ENCODE peak calls at places on chromosomes 12 and 14, in four cellular contexts. One of them, this sample, is unnamed. For H3K27me3, the result is how much of the 10 kb centered on the place peaks cover.

GRCh38 chr12:2095878-2096277 is 43.1 kb downstream of the CACNA1C start:
- DNase-seq in HL-60: no peak
- DNase-seq in heart right ventricle: no peak
- DNase-seq in brain microvascular endothelial cell: no peak
- DNase-seq in this sample: no peak

GRCh38 chr12:117427176-117427575 is 65.8 kb upstream of the NOS1 start:
- DNase-seq in HL-60: no peak
- DNase-seq in heart right ventricle: no peak
- DNase-seq in brain microvascular endothelial cell: no peak
- DNase-seq in this sample: no peak

GRCh38 chr12:56338643-56339422 is at the start of gene IL23A:
- DNase-seq in HL-60: peak
- DNase-seq in heart right ventricle: no peak
- DNase-seq in brain microvascular endothelial cell: no peak
- DNase-seq in this sample: no peak

GRCh38 chr14:99118046-99118721 is 153.8 kb downstream of the BCL11B start:
- DNase-seq in HL-60: no peak
- DNase-seq in heart right ventricle: no peak
- DNase-seq in brain microvascular endothelial cell: no peak
- DNase-seq in this sample: no peak

GRCh38 chr14:89207925-89208328 is 209.1 kb downstream of the FOXN3 start:
- DNase-seq in HL-60: no peak
- DNase-seq in heart right ventricle: no peak
- DNase-seq in brain microvascular endothelial cell: no peak
- DNase-seq in this sample: no peak

GRCh38 chr14:21626491-21627230 is 8.1 kb downstream of the OR10G2 start:
- DNase-seq in HL-60: no peak
- DNase-seq in heart right ventricle: no peak
- DNase-seq in brain microvascular endothelial cell: peak
- DNase-seq in this sample: no peak

GRCh38 chr14:52589646-52590045 is 37.0 kb downstream of the GPR137C start:
- DNase-seq in HL-60: no peak
- DNase-seq in heart right ventricle: no peak
- DNase-seq in brain microvascular endothelial cell: no peak
- DNase-seq in this sample: no peak

GRCh38 chr12:44626883-44627282 is 249.2 kb downstream of the NELL2 start:
- DNase-seq in HL-60: no peak
- DNase-seq in heart right ventricle: no peak
- DNase-seq in brain microvascular endothelial cell: no peak
- DNase-seq in this sample: no peak

GRCh38 chr12:122506393-122506938 is 5.7 kb upstream of the ZCCHC8 start:
- DNase-seq in HL-60: no peak
- DNase-seq in heart right ventricle: no peak
- DNase-seq in brain microvascular endothelial cell: no peak
- DNase-seq in this sample: no peak

GRCh38 chr14:91420686-91421085 is 3.1 kb upstream of the CCDC88C start:
- DNase-seq in HL-60: no peak
- DNase-seq in heart right ventricle: no peak
- DNase-seq in brain microvascular endothelial cell: no peak
- DNase-seq in this sample: no peak

GRCh38 chr12:119676573-119676972 is 8.6 kb downstream of the PRKAB1 start:
- DNase-seq in HL-60: no peak
- DNase-seq in heart right ventricle: no peak
- DNase-seq in brain microvascular endothelial cell: no peak
- DNase-seq in this sample: no peak

GRCh38 chr12:119809023-119809422 is 68.1 kb downstream of the CIT start:
- DNase-seq in HL-60: no peak
- DNase-seq in heart right ventricle: no peak
- DNase-seq in brain microvascular endothelial cell: no peak
- DNase-seq in this sample: no peak

GRCh38 chr12:47741340-47741703 is 16.0 kb upstream of the ENDOU start:
- DNase-seq in HL-60: peak
- DNase-seq in heart right ventricle: peak
- DNase-seq in brain microvascular endothelial cell: no peak
- DNase-seq in this sample: peak

GRCh38 chr12:51392556-51393237 is 1.5 kb upstream of the GALNT6 start:
- DNase-seq in HL-60: no peak
- DNase-seq in heart right ventricle: no peak
- DNase-seq in brain microvascular endothelial cell: no peak
- DNase-seq in this sample: no peak
- H3K27me3 ChIP-seq in HL-60: under half
- H3K27me3 ChIP-seq in heart right ventricle: under half
- H3K27me3 ChIP-seq in brain microvascular endothelial cell: under half
- H3K27me3 ChIP-seq in this sample: under half

GRCh38 chr12:51951199-51951842 is at the start of gene ACVR1B:
- DNase-seq in HL-60: peak
- DNase-seq in heart right ventricle: peak
- DNase-seq in brain microvascular endothelial cell: peak
- DNase-seq in this sample: peak

GRCh38 chr12:51950682-51951198 is 759 bp upstream of the ACVR1B start:
- DNase-seq in HL-60: no peak
- DNase-seq in heart right ventricle: no peak
- DNase-seq in brain microvascular endothelial cell: no peak
- DNase-seq in this sample: no peak

GRCh38 chr12:51948066-51948465 is 3.4 kb upstream of the ACVR1B start:
- DNase-seq in HL-60: no peak
- DNase-seq in heart right ventricle: no peak
- DNase-seq in brain microvascular endothelial cell: no peak
- DNase-seq in this sample: no peak

GRCh38 chr12:51947597-51947996 is 3.9 kb upstream of the ACVR1B start:
- DNase-seq in HL-60: no peak
- DNase-seq in heart right ventricle: no peak
- DNase-seq in brain microvascular endothelial cell: no peak
- DNase-seq in this sample: no peak

GRCh38 chr12:51949342-51950030 is 2.0 kb upstream of the ACVR1B start:
- DNase-seq in HL-60: no peak
- DNase-seq in heart right ventricle: no peak
- DNase-seq in brain microvascular endothelial cell: no peak
- DNase-seq in this sample: no peak
- H3K27me3 ChIP-seq in HL-60: under half
- H3K27me3 ChIP-seq in heart right ventricle: under half
- H3K27me3 ChIP-seq in brain microvascular endothelial cell: under half
- H3K27me3 ChIP-seq in this sample: under half

GRCh38 chr14:103160321-103161053 is 37.2 kb downstream of the TNFAIP2 start:
- DNase-seq in HL-60: no peak
- DNase-seq in heart right ventricle: no peak
- DNase-seq in brain microvascular endothelial cell: no peak
- DNase-seq in this sample: no peak

GRCh38 chr14:103164006-103164405 is 40.7 kb downstream of the TNFAIP2 start:
- DNase-seq in HL-60: no peak
- DNase-seq in heart right ventricle: no peak
- DNase-seq in brain microvascular endothelial cell: no peak
- DNase-seq in this sample: no peak

GRCh38 chr14:103158688-103159087 is 35.4 kb downstream of the TNFAIP2 start:
- DNase-seq in HL-60: no peak
- DNase-seq in heart right ventricle: no peak
- DNase-seq in brain microvascular endothelial cell: no peak
- DNase-seq in this sample: no peak

GRCh38 chr14:103163199-103163598 is 39.9 kb downstream of the TNFAIP2 start:
- DNase-seq in HL-60: no peak
- DNase-seq in heart right ventricle: no peak
- DNase-seq in brain microvascular endothelial cell: no peak
- DNase-seq in this sample: no peak

DNA sequence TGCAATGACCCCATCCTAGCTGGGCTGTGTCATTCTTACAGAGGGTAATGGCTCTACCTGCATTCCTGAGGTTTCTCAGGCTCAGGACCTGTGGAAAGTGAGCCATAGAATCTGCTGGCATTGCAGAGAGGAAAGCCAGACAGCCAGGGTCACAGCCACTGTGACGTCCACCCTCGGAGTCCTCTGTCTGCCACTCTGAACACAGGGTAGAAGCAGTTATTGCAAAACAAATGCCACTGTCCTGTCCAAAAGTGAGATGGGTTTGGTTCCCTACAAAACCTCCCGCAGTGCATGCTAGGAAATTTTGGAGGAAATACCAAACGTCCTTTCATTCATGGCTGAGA is 37.8 kb downstream of the TNFAIP2 start:
- DNase-seq in HL-60: no peak
- DNase-seq in heart right ventricle: no peak
- DNase-seq in brain microvascular endothelial cell: no peak
- DNase-seq in this sample: no peak
- H3K27me3 ChIP-seq in HL-60: under half
- H3K27me3 ChIP-seq in heart right ventricle: under half
- H3K27me3 ChIP-seq in brain microvascular endothelial cell: under half
- H3K27me3 ChIP-seq in this sample: under half

GRCh38 chr12:131047789-131048610 is 94.3 kb downstream of the ADGRD1 start:
- DNase-seq in HL-60: no peak
- DNase-seq in heart right ventricle: no peak
- DNase-seq in brain microvascular endothelial cell: no peak
- DNase-seq in this sample: no peak
- H3K27me3 ChIP-seq in HL-60: under half
- H3K27me3 ChIP-seq in heart right ventricle: under half
- H3K27me3 ChIP-seq in brain microvascular endothelial cell: under half
- H3K27me3 ChIP-seq in this sample: under half